ENCODE peak calls at places on chromosomes 6 and 20, in nine cellular contexts. X is nephron progenitor cell, H is AG09319, F is neural progenitor cell, I is epithelial cell of esophagus, N is GM10248, B is brain microvascular endothelial cell, R is breast epithelium, V is astrocyte of the cerebellum. U is an unnamed sample.

GRCh38 chr20:49748525-49748838 is 34.8 kb upstream of the B4GALT5 start:
- DNase-seq in R (no peak), N (no peak), F (no peak), V (no peak), H (no peak), B (no peak), X (no peak), I (no peak), U (no peak)

GRCh38 chr20:62787329-62787728 is 8.9 kb upstream of the MRGBP start:
- DNase-seq in F (no peak), V (no peak), I (no peak), N (no peak), X (no peak), R (no peak), H (no peak), B (no peak), U (no peak)

GRCh38 chr6:106451419-106451818 is 90.9 kb downstream of the CRYBG1 start:
- DNase-seq in I (peak), R (no peak), N (no peak), H (no peak), X (no peak), B (peak), F (no peak), V (peak), U (no peak)

GRCh38 chr6:166025149-166025898 is 142.3 kb downstream of the TBXT start:
- DNase-seq in I (no peak), B (peak), X (no peak), N (no peak), H (peak), F (no peak), V (peak), R (no peak), U (peak)

GRCh38 chr20:1802385-1803215 is 92.6 kb upstream of the SIRPA start:
- DNase-seq in N (peak), R (no peak), V (peak), X (peak), F (peak), H (no peak), I (peak), B (peak), U (no peak)

GRCh38 chr6:158041788-158042187 is 60.1 kb downstream of the SYNJ2 start:
- DNase-seq in F (no peak), R (no peak), B (no peak), I (no peak), H (no peak), V (no peak), N (no peak), X (no peak), U (no peak)

GRCh38 chr6:1612902-1613301 is 3.2 kb downstream of the FOXC1 start:
- DNase-seq in R (no peak), H (no peak), X (no peak), B (peak), V (peak), N (no peak), I (peak), F (no peak), U (no peak)

GRCh38 chr20:50655325-50655880 is 35.9 kb downstream of the RIPOR3 start:
- DNase-seq in B (no peak), X (no peak), V (no peak), F (peak), H (peak), I (no peak), N (no peak), R (peak), U (peak)

GRCh38 chr6:33957391-33958207 is 153.8 kb upstream of the MLN start:
- DNase-seq in R (no peak), N (no peak), F (no peak), H (no peak), X (no peak), B (no peak), V (no peak), I (no peak), U (no peak)

GRCh38 chr20:11266571-11266970 is 592.8 kb upstream of the JAG1 start:
- DNase-seq in V (no peak), X (no peak), H (no peak), I (peak), B (no peak), F (no peak), N (no peak), R (no peak), U (no peak)

GRCh38 chr20:23966927-23967615 is 21.5 kb downstream of the GGTLC1 start:
- DNase-seq in V (no peak), B (no peak), F (no peak), R (no peak), I (no peak), N (no peak), H (no peak), X (no peak), U (no peak)

GRCh38 chr6:53347250-53347920 is 1.4 kb downstream of the ELOVL5 start:
- DNase-seq in H (no peak), N (peak), B (peak), I (peak), F (no peak), X (no peak), V (no peak), R (no peak), U (no peak)

GRCh38 chr6:26020983-26021349 is 58.4 kb downstream of the TRIM38 start:
- DNase-seq in H (no peak), F (peak), X (peak), R (peak), B (peak), I (peak), V (no peak), N (no peak), U (no peak)

GRCh38 chr6:116060572-116061283 is at the start of gene FRK:
- DNase-seq in V (no peak), F (no peak), I (peak), H (no peak), N (no peak), R (peak), X (no peak), B (peak), U (peak)

GRCh38 chr20:32484221-32485125 is 100.7 kb downstream of the NOL4L start:
- DNase-seq in X (peak), V (no peak), F (peak), R (no peak), B (no peak), H (no peak), N (no peak), I (no peak), U (no peak)

GRCh38 chr6:99349620-99350141 is at the start of gene FAXC:
- DNase-seq in X (peak), I (peak), N (peak), V (no peak), H (no peak), R (peak), B (no peak), F (peak), U (no peak)

GRCh38 chr6:23145801-23146200 is 576.4 kb downstream of the HDGFL1 start:
- DNase-seq in H (peak), B (no peak), R (no peak), F (peak), V (peak), I (no peak), X (no peak), N (no peak), U (no peak)

GRCh38 chr20:35721219-35721618 is 20.8 kb downstream of the RBM39 start:
- DNase-seq in B (no peak), V (no peak), F (no peak), R (no peak), X (no peak), H (no peak), I (no peak), N (no peak), U (no peak)

GRCh38 chr6:55496201-55496600 is 82.8 kb downstream of the HMGCLL1 start:
- DNase-seq in B (no peak), I (peak), X (no peak), H (no peak), N (no peak), R (no peak), V (no peak), F (no peak), U (no peak)

GRCh38 chr6:71248306-71248705 is 40.3 kb upstream of the OGFRL1 start:
- DNase-seq in X (peak), F (no peak), H (no peak), R (no peak), B (peak), I (peak), N (no peak), V (no peak), U (peak)

GRCh38 chr6:25384967-25385366 is 105.8 kb downstream of the CARMIL1 start:
- DNase-seq in N (no peak), V (no peak), X (no peak), I (no peak), H (no peak), F (no peak), B (peak), R (no peak), U (no peak)

GRCh38 chr20:17010181-17010580 is 216.7 kb upstream of the PCSK2 start:
- DNase-seq in R (no peak), I (no peak), F (no peak), V (no peak), H (no peak), N (no peak), X (no peak), B (no peak), U (no peak)

GRCh38 chr6:160667854-160668481 is 3.9 kb upstream of the LPA start:
- DNase-seq in V (no peak), B (no peak), I (peak), X (peak), F (peak), H (no peak), N (peak), R (no peak), U (no peak)

GRCh38 chr6:42193491-42193894 is 1.3 kb downstream of the GUCA1B start:
- DNase-seq in V (no peak), X (no peak), H (no peak), F (peak), B (peak), I (peak), N (no peak), R (no peak), U (no peak)

GRCh38 chr6:36443498-36443844 is 671 bp downstream of the KCTD20 start:
- DNase-seq in H (no peak), N (no peak), R (no peak), V (no peak), I (no peak), B (no peak), X (no peak), F (no peak), U (no peak)

GRCh38 chr6:36445651-36446050 is 2.9 kb downstream of the KCTD20 start:
- DNase-seq in N (no peak), X (no peak), I (no peak), F (no peak), H (no peak), V (no peak), R (no peak), B (no peak), U (no peak)

GRCh38 chr6:36442671-36443497 is at the start of the genes KCTD20 and PXT1:
- DNase-seq in V (peak), F (peak), H (no peak), I (peak), N (peak), X (peak), R (peak), B (peak), U (no peak)

GRCh38 chr6:36444470-36444869 is 1.7 kb downstream of the KCTD20 start:
- DNase-seq in V (peak), R (no peak), B (peak), F (no peak), N (no peak), I (peak), H (no peak), X (no peak), U (no peak)

GRCh38 chr6:36443951-36444428 is 1.2 kb downstream of the KCTD20 start:
- DNase-seq in R (no peak), B (no peak), I (peak), V (no peak), H (no peak), N (peak), X (no peak), F (peak), U (no peak)
- TF ChIP-seq CTCF in R (no peak), B (peak), I (peak), V (no peak), H (no peak), N (no peak), X (no peak), F (peak), U (peak)

DNA sequence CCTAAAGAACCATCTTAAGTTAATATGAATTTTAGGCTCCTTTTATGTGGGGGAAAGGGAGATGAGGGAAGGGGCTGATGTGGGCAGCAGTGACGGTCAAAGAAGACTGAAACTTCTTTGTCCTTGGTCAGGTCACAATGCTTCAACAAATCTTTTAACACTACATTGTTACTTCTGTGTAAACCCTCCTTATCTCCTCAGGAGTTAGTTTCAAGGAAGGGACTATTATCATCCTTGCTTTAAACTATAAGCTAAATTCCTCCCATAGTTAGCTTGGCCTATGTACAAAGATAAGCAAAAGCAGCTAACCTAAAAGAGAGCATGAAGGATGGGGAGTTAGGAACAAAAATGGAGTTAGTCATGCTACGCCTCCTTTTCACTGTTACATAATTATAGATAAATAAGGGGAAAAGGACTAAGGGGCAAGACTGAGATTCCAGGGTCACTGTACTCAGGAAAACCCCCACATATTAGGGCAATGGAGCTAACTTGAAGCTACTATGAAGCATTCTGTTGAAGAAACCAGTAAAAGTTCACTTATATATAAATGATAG is 172.7 kb upstream of the RUNX2 start:
- DNase-seq in V (no peak), B (no peak), X (no peak), H (no peak), I (no peak), F (no peak), N (no peak), R (no peak), U (no peak)
- TF ChIP-seq CTCF in V (no peak), B (no peak), X (no peak), H (no peak), I (no peak), F (no peak), N (no peak), R (no peak), U (no peak)

DNA sequence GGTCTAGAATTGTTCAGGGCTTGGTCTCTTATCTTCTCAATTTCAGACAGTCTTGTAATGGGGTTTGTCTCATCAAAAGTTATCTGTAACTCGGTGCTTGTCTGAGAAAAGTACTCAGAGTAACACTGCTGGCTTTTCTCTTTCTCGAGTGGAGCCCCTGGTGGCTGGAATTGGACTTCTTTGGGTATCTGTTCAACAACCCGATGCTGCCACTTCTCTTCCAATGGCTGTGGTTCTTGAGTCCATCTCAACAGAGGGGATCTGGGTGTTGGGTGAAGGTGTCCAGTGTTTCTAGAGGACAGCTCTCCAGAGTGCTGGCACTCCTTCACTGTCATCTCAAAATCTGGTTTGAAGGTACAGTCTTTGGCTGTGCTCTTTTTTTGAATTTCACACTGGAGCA is 24.6 kb downstream of the DST start:
- DNase-seq in N (no peak), I (no peak), V (no peak), H (no peak), R (peak), F (no peak), B (no peak), X (no peak), U (no peak)
- TF ChIP-seq CTCF in N (no peak), I (peak), V (peak), H (peak), R (peak), F (peak), B (peak), X (no peak), U (peak)

GRCh38 chr6:16514249-16514648 is 247.0 kb downstream of the ATXN1 start:
- DNase-seq in N (peak), I (peak), F (peak), V (peak), B (peak), H (peak), R (no peak), X (no peak), U (no peak)
- TF ChIP-seq CTCF in N (peak), I (peak), F (peak), V (peak), B (peak), H (peak), R (peak), X (peak), U (peak)

GRCh38 chr20:42979720-42980119 is 210.0 kb downstream of the PTPRT start:
- DNase-seq in N (no peak), B (no peak), V (no peak), H (no peak), I (no peak), F (no peak), R (no peak), X (no peak), U (no peak)

GRCh38 chr20:42986143-42986773 is 203.4 kb downstream of the PTPRT start:
- DNase-seq in B (no peak), V (no peak), F (no peak), N (no peak), I (no peak), R (peak), H (no peak), X (no peak), U (no peak)

GRCh38 chr20:42981258-42981657 is 208.4 kb downstream of the PTPRT start:
- DNase-seq in N (no peak), I (no peak), V (no peak), B (no peak), X (no peak), R (no peak), H (no peak), F (no peak), U (no peak)

GRCh38 chr20:42987376-42988114 is 202.2 kb downstream of the PTPRT start:
- DNase-seq in R (no peak), X (no peak), B (no peak), I (no peak), F (no peak), V (no peak), N (no peak), H (no peak), U (no peak)

GRCh38 chr20:42985628-42986027 is 204.1 kb downstream of the PTPRT start:
- DNase-seq in F (no peak), N (no peak), X (no peak), I (no peak), V (no peak), R (no peak), H (no peak), B (no peak), U (no peak)
- TF ChIP-seq CTCF in F (peak), N (no peak), X (no peak), I (no peak), V (no peak), R (no peak), H (no peak), B (no peak), U (no peak)

DNA sequence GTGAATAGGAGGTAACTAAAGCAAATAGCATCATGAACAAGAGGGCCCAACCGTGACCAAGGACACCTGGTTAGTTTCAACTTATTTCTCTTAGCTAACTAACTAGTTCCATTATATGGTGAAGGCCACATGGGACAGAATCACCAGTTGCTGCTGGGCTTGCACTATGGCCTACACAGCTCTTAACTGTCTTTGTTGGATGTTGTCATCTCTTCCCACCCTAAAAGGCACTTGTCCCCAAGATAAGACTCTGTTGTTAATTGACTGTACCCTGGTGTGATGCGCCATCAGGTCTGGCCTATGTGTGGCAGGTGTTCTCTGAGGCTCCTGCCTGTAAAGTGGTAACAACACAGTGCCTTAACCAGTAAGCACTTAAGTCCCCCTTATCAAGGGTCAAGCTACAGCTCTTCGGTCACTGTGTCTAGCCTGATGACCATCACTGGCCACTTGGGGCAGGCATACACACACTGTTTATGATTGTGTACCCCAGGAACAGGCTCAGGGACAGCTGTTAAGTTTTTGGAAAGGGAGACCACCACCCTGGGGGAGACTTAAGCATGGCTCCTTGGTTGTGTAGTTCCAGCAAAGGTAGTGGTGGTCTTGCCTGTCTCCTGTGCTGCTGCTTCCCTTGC is 51.2 kb downstream of the CHD6 start:
- DNase-seq in N (no peak), I (no peak), R (no peak), X (no peak), B (no peak), H (no peak), F (no peak), V (no peak), U (no peak)
- TF ChIP-seq CTCF in N (no peak), I (no peak), R (no peak), X (no peak), B (no peak), H (no peak), F (no peak), V (no peak), U (no peak)

GRCh38 chr20:13755809-13756208 is 28.9 kb downstream of the ESF1 start:
- DNase-seq in X (no peak), H (no peak), B (no peak), R (no peak), V (no peak), N (no peak), I (no peak), F (no peak), U (no peak)
- TF ChIP-seq CTCF in X (no peak), H (no peak), B (no peak), R (no peak), V (no peak), N (no peak), I (no peak), F (no peak), U (no peak)

GRCh38 chr6:96468681-96469224 is 52.9 kb upstream of the UFL1 start:
- DNase-seq in R (no peak), I (peak), F (peak), V (no peak), X (no peak), B (no peak), H (no peak), N (no peak), U (no peak)
- TF ChIP-seq CTCF in R (no peak), I (no peak), F (peak), V (no peak), X (no peak), B (no peak), H (no peak), N (peak), U (no peak)

DNA sequence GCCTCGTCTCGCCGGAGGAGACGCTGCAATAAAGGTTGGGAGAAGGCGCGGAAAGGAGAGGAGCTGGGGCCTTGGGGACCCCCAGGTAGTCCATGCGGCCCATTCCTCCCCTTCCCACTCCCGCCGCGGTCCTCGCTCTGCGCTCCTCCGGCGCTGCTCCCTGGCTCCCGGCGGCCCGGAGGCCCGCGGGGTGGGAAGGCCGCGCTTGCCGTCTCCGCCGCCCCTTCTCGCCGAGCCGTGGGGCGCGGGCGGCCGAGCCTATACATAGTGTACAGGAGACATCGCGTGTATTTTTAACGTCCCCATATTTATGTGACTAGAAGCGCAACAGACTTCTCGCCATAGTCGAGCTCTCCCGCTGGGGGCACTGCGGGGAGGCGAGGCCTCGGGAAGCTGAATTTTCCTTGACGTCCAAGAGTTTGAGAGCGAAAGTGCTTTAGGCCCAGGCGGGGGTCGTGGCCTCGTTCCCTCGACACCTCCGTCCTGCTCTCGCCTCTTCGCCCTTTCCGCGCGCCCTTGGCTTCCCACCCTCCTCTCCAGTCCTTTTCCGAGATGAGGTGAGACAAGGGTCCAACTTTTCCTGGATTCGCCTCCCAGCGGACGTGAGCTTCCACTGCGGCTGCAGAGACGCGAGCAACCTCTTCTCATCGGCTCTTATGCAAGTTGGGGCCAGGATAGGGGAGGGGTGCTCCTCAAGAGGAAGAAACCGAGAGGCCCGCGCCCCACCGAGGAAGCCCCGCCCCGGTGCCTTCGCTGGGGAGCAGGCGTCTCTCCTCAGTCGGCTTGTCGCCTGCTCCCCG is 29.0 kb downstream of the SLC12A5 start:
- DNase-seq in V (no peak), R (no peak), F (peak), I (peak), X (peak), H (no peak), N (no peak), B (peak), U (no peak)
- TF ChIP-seq CTCF in V (peak), R (no peak), F (peak), I (peak), X (peak), H (peak), N (no peak), B (peak), U (peak)

U was measured in BJ.